ENCODE peak calls at places on chromosome 10, in five cellular contexts. N is NCI-H146, J is RWPE1, Q is cardiac septum, R is amygdala. X is an unnamed sample.

GRCh38 chr10:124106241-124106905 is 13.0 kb upstream of the CHST15 start:
- DNase-seq in J (peak; percentile 81), R (no peak), Q (peak; percentile 89), N (no peak), X (peak; percentile 78)

GRCh38 chr10:119395287-119396007 is 147.1 kb downstream of the RGS10 start:
- DNase-seq in R (peak; percentile 9), J (no peak), N (no peak), Q (no peak), X (no peak)

GRCh38 chr10:129398861-129399260 is 68.2 kb upstream of the MGMT start:
- DNase-seq in R (no peak), Q (no peak), J (no peak), N (no peak), X (no peak)

GRCh38 chr10:43673471-43673870 is 24.8 kb upstream of the ZNF32 start:
- DNase-seq in J (no peak), Q (no peak), N (no peak), R (no peak), X (no peak)

GRCh38 chr10:49254556-49255318 is 44.2 kb upstream of the C10orf71 start:
- DNase-seq in N (no peak), R (no peak), Q (no peak), J (no peak), X (no peak)

GRCh38 chr10:26555719-26556368 is 117.7 kb downstream of the APBB1IP start:
- DNase-seq in J (no peak), Q (no peak), N (no peak), R (no peak), X (peak; percentile 29)

GRCh38 chr10:6431186-6431585 is 148.9 kb downstream of the PRKCQ start:
- DNase-seq in N (no peak), J (no peak), R (no peak), Q (no peak), X (no peak)

GRCh38 chr10:69734416-69734796 is 67.3 kb upstream of the COL13A1 start:
- DNase-seq in N (no peak), J (no peak), Q (peak; percentile 49), R (no peak), X (no peak)

X was measured in epithelial cell of prostate.